ENCODE peak calls at places on chromosomes 4 and X, in five cellular contexts. R, D, E, U and F are unnamed samples.

GRCh38 chr4:72376901-72377300 is 192.1 kb downstream of the ADAMTS3 start:
- DNase-seq in R (no peak), D (no peak), E (no peak), U (no peak), F (no peak)

GRCh38 chr4:149166886-149167285 is 648.8 kb downstream of the IQCM start:
- DNase-seq in R (no peak), D (no peak), E (no peak), U (no peak), F (no peak)

GRCh38 chr4:150126880-150127236 is 48.6 kb downstream of the DCLK2 start:
- DNase-seq in R (peak), D (peak), E (no peak), U (no peak), F (no peak)

GRCh38 chrX:71095971-71096701 is 485 bp downstream of the FOXO4 start:
- DNase-seq in R (peak), D (peak), E (no peak), U (peak), F (no peak)

GRCh38 chr4:1449475-1449832 is 43.2 kb upstream of the NKX1-1 start:
- DNase-seq in R (no peak), D (no peak), E (no peak), U (no peak), F (no peak)

GRCh38 chr4:82005153-82005552 is 368.6 kb downstream of the HNRNPD start:
- DNase-seq in R (no peak), D (peak), E (no peak), U (no peak), F (no peak)

GRCh38 chr4:47942420-47942819 is 28.0 kb upstream of the NFXL1 start:
- DNase-seq in R (no peak), D (no peak), E (no peak), U (no peak), F (no peak)

GRCh38 chrX:15416133-15416993 is 32.1 kb upstream of the VEGFD start:
- DNase-seq in R (no peak), D (no peak), E (no peak), U (no peak), F (no peak)

GRCh38 chr4:109576462-109576861 is 16.4 kb downstream of the MCUB start:
- DNase-seq in R (peak), D (no peak), E (no peak), U (no peak), F (no peak)

GRCh38 chr4:7802093-7802726 is 137.5 kb downstream of the AFAP1 start:
- DNase-seq in R (peak), D (peak), E (peak), U (peak), F (no peak)

GRCh38 chr4:169167958-169168357 is 102.8 kb downstream of the SH3RF1 start:
- DNase-seq in R (no peak), D (no peak), E (no peak), U (no peak), F (no peak)

GRCh38 chrX:136055651-136056221 is 70.5 kb downstream of the SLC9A6 start:
- DNase-seq in R (peak), D (no peak), E (no peak), U (peak), F (no peak)

GRCh38 chrX:39855748-39856129 is 242.0 kb downstream of the BCOR start:
- DNase-seq in R (no peak), D (peak), E (no peak), U (no peak), F (no peak)

GRCh38 chr4:10032625-10033024 is 11.3 kb upstream of the SLC2A9 start:
- DNase-seq in R (peak), D (peak), E (no peak), U (no peak), F (peak)

GRCh38 chr4:182931691-182932297 is 14.6 kb upstream of the DCTD start:
- DNase-seq in R (no peak), D (no peak), E (no peak), U (no peak), F (no peak)

GRCh38 chr4:103098746-103099421 is 750 bp downstream of the BDH2 start:
- DNase-seq in R (no peak), D (no peak), E (no peak), U (no peak), F (no peak)

GRCh38 chrX:148298737-148299136 is 201.7 kb upstream of the AFF2 start:
- DNase-seq in R (no peak), D (peak), E (no peak), U (no peak), F (no peak)

GRCh38 chrX:130268500-130269170 is at the start of gene ZNF280C:
- DNase-seq in R (peak), D (peak), E (peak), U (peak), F (peak)

GRCh38 chrX:41705680-41706374 is 17.1 kb downstream of the GPR34 start:
- DNase-seq in R (no peak), D (no peak), E (no peak), U (no peak), F (no peak)

GRCh38 chr4:161714022-161714751 is 449.6 kb downstream of the FSTL5 start:
- DNase-seq in R (peak), D (peak), E (no peak), U (no peak), F (peak)

GRCh38 chr4:75137302-75137701 is 204.4 kb downstream of the PARM1 start:
- DNase-seq in R (no peak), D (no peak), E (no peak), U (no peak), F (no peak)

GRCh38 chrX:148609766-148610698 is 109.6 kb downstream of the AFF2 start:
- DNase-seq in R (no peak), D (peak), E (no peak), U (no peak), F (no peak)

GRCh38 chr4:112127736-112128322 is 17.4 kb upstream of the FAM241A start:
- DNase-seq in R (no peak), D (peak), E (no peak), U (no peak), F (no peak)

GRCh38 chrX:105695451-105695850 is 126.9 kb upstream of the NRK start:
- DNase-seq in R (peak), D (peak), E (no peak), U (no peak), F (no peak)

GRCh38 chrX:80812176-80812575 is 2.5 kb upstream of the BRWD3 start:
- DNase-seq in R (peak), D (peak), E (no peak), U (no peak), F (no peak)

GRCh38 chr4:113300384-113301011 is 251.0 kb downstream of the ANK2 start:
- DNase-seq in R (peak), D (peak), E (no peak), U (peak), F (peak)

DNA sequence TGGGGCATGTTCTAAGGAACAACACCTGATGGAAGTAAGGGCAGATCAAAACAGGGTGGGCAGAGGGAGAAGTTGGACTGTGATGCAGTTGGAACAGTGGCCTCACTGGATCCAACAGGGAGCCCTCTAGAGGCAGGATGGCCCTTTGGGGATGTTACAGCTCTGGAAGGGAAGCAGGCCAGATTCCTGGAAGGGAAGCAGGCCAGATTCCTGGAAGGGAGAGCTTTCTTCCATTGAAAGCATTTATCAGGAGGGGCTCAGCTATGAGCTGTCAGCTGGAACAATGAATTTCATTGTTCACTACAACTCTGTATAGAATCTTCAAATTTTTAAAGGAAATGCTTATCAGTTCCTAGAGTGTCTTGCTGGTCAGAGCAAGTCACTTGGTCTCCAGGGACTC is 17.7 kb downstream of the IL15 start:
- DNase-seq in R (no peak), D (no peak), E (no peak), U (peak), F (no peak)
- TF ChIP-seq CTCF in R (peak), D (peak), E (peak), U (no peak), F (peak)

DNA sequence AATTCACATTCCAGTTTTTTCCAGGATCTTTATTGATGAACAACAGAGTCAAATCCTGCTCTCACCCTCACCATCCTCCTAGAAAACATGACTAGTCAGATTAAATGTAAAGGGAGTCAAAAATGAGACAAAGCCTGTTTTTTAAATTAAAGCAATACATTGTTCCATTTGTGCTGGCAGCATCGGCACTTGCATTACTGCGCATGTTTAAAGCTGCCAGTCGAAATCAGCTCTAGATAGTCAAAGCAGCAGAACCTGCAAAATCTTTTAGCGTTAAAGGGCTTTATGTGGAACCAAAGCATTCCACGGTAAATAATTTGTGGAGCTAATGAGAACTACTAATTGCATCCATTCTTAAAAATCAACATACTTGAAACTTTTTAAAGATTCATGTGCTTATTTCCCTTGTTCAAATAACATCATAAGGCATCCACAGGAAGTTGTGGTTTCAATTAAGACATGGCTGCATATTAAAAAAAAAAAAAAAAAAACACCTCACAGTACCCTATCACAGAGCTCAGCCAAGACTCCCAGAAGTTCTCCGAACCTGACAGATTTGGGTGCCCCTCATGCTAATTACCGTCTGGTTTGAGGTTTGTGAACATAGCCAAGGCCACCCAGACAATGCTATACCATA is 82.2 kb downstream of the SH3KBP1 start:
- DNase-seq in R (no peak), D (no peak), E (no peak), U (no peak), F (no peak)
- H3K4me3 ChIP-seq in R (no peak), D (no peak), E (no peak), U (no peak), F (no peak)

GRCh38 chrX:10597871-10598270 is 22.5 kb downstream of the MID1 start:
- DNase-seq in R (peak), D (no peak), E (no peak), U (no peak), F (no peak)
- TF ChIP-seq CTCF in R (peak), D (peak), E (peak), U (no peak), F (peak)

DNA sequence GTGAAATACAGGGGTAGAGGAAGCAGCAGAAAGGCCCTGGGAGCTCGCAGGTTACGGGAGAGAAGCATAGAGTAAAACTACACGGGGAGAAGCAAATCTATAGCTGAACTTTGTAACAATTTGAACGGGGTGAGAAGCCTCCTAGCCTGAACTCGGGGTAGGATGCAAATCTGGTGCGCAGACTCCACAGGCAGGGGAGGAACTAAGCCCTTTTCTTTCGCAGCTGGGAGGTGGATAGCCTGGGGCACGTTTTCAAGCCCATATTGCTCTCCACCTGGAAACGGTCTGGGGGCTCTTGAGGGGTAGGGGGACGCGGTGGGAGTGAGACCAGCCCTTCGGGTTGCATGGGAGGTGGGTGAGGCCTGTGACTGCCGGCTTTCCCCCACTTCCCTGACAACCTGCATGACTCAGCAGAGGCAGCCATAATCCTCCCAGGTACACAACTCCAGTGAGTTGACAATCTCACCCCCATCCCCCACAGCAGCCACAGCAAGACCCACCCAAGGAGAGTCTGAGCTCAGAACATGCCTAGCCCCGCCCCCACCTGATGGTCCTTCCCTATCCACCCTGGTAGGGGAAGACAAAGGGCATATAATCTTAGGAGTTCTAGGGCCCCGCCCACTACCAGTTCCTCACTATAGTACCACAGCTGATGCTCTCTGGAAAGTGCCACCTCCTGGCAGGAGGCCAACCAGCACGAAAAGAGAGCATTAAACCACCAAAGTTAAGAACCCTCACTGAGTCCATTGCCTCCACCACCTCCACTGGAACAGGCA is 29.9 kb downstream of the SOWAHB start:
- DNase-seq in R (no peak), D (no peak), E (no peak), U (no peak), F (no peak)
- H3K4me3 ChIP-seq in R (no peak), D (no peak), E (no peak), U (no peak), F (no peak)

DNA sequence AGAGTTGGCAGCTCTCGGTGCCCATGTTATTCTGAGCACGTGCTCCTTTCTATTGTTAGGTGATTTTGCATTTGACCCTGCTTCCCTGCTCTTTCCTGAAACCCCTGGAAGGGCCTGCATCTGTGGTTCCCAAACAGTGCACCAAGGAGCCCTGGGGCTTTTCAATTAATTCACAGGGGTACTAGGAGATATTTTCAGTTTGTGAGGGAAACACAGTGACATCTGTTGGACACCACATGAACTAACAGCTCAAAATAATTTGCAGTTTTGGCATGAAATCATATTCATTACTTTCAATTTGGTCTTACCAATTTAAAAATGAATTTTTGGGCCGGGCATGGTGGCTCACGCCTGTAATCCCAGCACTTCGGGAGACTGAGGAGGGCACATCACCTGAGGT is 156.6 kb downstream of the GATB start:
- DNase-seq in R (peak), D (no peak), E (no peak), U (no peak), F (no peak)
- TF ChIP-seq CTCF in R (peak), D (peak), E (peak), U (no peak), F (peak)